ENCODE peak calls at places on chromosome 5, in seven cellular contexts. G, R, C, H, K, P and I are unnamed samples.

GRCh38 chr5:154871732-154872131 is 13.3 kb downstream of the CNOT8 start:
- DNase-seq in G (no peak), R (no peak), C (no peak), H (no peak), K (no peak), P (no peak), I (no peak)

GRCh38 chr5:141880961-141881801 is 3.0 kb upstream of the PCDH1 start:
- DNase-seq in G (no peak), R (no peak), C (no peak), H (no peak), K (no peak), P (no peak), I (no peak)

GRCh38 chr5:31605920-31606319 is 33.0 kb upstream of the PDZD2 start:
- DNase-seq in G (no peak), R (no peak), C (no peak), H (no peak), K (no peak), P (no peak), I (no peak)

GRCh38 chr5:102856374-102856748 is 101.3 kb downstream of the PAM start:
- DNase-seq in G (no peak), R (no peak), C (no peak), H (no peak), K (no peak), P (no peak), I (no peak)

GRCh38 chr5:59725393-59725768 is 168.1 kb downstream of the PDE4D start:
- DNase-seq in G (no peak), R (no peak), C (no peak), H (no peak), K (no peak), P (no peak), I (no peak)

GRCh38 chr5:155587458-155587857 is 573.9 kb downstream of the KIF4B start:
- DNase-seq in G (no peak), R (no peak), C (no peak), H (no peak), K (no peak), P (no peak), I (no peak)

GRCh38 chr5:66207800-66208561 is 63.9 kb downstream of the SREK1 start:
- DNase-seq in G (no peak), R (no peak), C (no peak), H (no peak), K (no peak), P (no peak), I (no peak)

GRCh38 chr5:160266752-160267345 is 37.5 kb downstream of the FABP6 start:
- DNase-seq in G (peak), R (no peak), C (no peak), H (no peak), K (no peak), P (no peak), I (no peak)

GRCh38 chr5:164097747-164098146 is 592.3 kb downstream of the MAT2B start:
- DNase-seq in G (no peak), R (no peak), C (no peak), H (no peak), K (no peak), P (no peak), I (no peak)

DNA sequence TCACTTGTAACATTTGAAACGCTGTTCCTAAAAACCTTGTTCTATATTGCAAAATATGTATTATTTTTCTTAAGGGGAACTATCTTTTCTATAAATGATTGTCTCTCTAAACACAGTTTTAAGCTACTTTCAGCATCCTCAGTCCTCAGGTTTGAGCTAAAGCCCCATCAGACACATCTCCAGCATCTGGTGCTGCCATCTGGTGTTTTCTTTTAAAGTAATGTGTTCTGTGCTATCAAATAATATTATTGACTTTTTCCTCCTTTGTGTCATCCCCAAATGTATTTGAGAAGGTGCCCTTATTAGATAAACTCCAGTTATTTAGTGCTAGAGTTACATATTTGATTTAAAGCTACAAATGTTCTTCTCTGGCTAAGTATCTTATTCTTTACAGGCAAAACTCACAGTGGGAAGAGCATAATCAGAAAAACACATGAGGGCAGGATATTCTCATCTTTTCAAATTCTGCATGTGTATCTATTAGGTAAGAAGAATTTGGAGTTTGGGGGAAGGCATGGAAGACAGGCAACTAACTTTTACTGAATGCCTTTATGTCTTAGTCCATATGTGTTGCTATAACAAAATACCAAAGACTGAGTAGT is 27.5 kb downstream of the ZNF474 start:
- DNase-seq in G (no peak), R (no peak), C (peak), H (no peak), K (no peak), P (no peak), I (no peak)
- TF ChIP-seq CTCF in G (no peak), R (peak), C (no peak), H (no peak), K (no peak), P (peak), I (peak)

GRCh38 chr5:143177263-143177994 is 226.1 kb downstream of the NR3C1 start:
- DNase-seq in G (no peak), R (no peak), C (no peak), H (no peak), K (no peak), P (peak), I (peak)
- TF ChIP-seq CTCF in G (no peak), R (no peak), C (no peak), H (no peak), K (no peak), P (no peak), I (no peak)

DNA sequence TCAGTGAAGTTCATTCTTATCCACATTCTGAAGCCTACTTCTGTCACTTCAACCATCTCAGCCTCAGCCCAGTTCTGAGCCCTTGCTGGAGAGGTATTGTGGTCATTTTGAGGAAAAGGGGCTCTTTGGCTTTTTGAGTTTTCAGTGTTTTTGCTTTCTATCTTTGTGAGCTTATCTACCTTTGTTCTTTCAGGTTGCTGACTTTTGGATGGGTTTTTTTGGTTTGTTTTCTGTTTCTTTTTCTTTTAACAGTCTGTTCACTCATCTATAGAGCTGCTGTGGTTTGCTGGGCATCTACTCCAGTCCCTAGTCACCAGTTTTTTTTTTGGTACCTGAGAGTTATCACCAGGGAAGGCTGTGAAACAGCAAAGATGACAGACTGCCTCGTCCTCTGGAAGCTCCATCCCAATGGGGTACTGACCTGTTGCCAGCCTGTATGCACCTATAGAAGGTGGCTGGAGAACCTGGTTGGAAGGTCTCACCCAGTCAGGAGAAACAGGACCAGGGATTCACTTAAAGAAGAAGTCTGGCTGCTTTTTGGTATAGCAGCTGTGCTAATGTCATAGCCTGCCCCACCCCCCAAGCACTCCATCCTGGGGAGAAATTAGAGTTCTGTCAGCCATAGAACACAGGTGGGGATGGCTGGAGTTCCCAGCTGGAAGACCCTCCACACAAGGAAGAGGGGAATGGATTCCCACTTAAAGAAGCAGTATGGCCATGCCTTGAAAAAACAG is 138.6 kb upstream of the TSLP start:
- DNase-seq in G (no peak), R (no peak), C (no peak), H (no peak), K (no peak), P (no peak), I (no peak)
- TF ChIP-seq CTCF in G (no peak), R (no peak), C (no peak), H (no peak), K (no peak), P (no peak), I (no peak)

GRCh38 chr5:173785421-173785820 is 102.7 kb upstream of the CPEB4 start:
- DNase-seq in G (peak), R (no peak), C (no peak), H (no peak), K (no peak), P (no peak), I (no peak)

GRCh38 chr5:173789031-173789920 is 98.9 kb upstream of the CPEB4 start:
- DNase-seq in G (no peak), R (no peak), C (no peak), H (no peak), K (no peak), P (peak), I (no peak)

GRCh38 chr5:173790177-173790719 is 97.9 kb upstream of the CPEB4 start:
- DNase-seq in G (no peak), R (no peak), C (no peak), H (no peak), K (no peak), P (no peak), I (no peak)

GRCh38 chr5:173785866-173786265 is 102.3 kb upstream of the CPEB4 start:
- DNase-seq in G (no peak), R (no peak), C (no peak), H (no peak), K (no peak), P (no peak), I (no peak)

GRCh38 chr5:173786296-173787187 is 101.6 kb upstream of the CPEB4 start:
- DNase-seq in G (peak), R (no peak), C (no peak), H (no peak), K (no peak), P (no peak), I (no peak)
- TF ChIP-seq CTCF in G (no peak), R (no peak), C (no peak), H (no peak), K (no peak), P (no peak), I (no peak)

GRCh38 chr5:82313016-82313415 is 34.9 kb upstream of the RPS23 start:
- DNase-seq in G (no peak), R (no peak), C (no peak), H (no peak), K (no peak), P (no peak), I (no peak)

GRCh38 chr5:82308416-82308815 is 30.3 kb upstream of the RPS23 start:
- DNase-seq in G (no peak), R (no peak), C (no peak), H (no peak), K (no peak), P (no peak), I (no peak)

GRCh38 chr5:82308997-82309670 is 31.0 kb upstream of the RPS23 start:
- DNase-seq in G (no peak), R (no peak), C (no peak), H (no peak), K (no peak), P (no peak), I (no peak)

GRCh38 chr5:82314964-82315728 is 37.0 kb upstream of the RPS23 start:
- DNase-seq in G (no peak), R (no peak), C (no peak), H (no peak), K (no peak), P (no peak), I (no peak)

GRCh38 chr5:82312373-82312856 is 34.3 kb upstream of the RPS23 start:
- DNase-seq in G (no peak), R (no peak), C (peak), H (peak), K (peak), P (peak), I (peak)
- TF ChIP-seq CTCF in G (no peak), R (peak), C (peak), H (peak), K (peak), P (peak), I (peak)

DNA sequence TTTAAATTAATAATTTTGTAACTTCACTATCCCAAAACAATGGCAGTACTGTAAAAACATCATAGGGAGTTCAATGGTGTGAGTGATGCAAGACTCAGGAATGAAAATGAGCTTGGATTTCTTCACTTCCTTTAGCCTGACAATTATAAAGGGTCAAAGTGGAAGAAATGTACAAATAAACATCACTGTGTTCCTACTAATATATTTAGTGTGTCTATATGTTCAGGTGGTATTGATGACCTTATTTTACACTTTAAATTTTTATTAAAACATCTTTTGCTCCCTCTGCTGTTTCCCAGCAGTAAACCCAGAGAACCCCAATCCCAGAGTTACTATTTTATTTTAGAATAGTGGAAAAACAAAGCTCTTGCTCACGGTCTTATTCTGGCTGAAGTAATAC is 2.0 kb downstream of the LOX start:
- DNase-seq in G (no peak), R (no peak), C (no peak), H (no peak), K (no peak), P (no peak), I (no peak)
- TF ChIP-seq CTCF in G (no peak), R (no peak), C (no peak), H (no peak), K (no peak), P (peak), I (peak)

GRCh38 chr5:129111351-129111750 is 16.8 kb downstream of the ISOC1 start:
- DNase-seq in G (no peak), R (no peak), C (no peak), H (no peak), K (no peak), P (no peak), I (no peak)

GRCh38 chr5:129114539-129115193 is 20.1 kb downstream of the ISOC1 start:
- DNase-seq in G (no peak), R (no peak), C (no peak), H (no peak), K (no peak), P (no peak), I (no peak)

GRCh38 chr5:129115680-129116079 is 21.1 kb downstream of the ISOC1 start:
- DNase-seq in G (no peak), R (no peak), C (no peak), H (no peak), K (no peak), P (no peak), I (no peak)

GRCh38 chr5:129112295-129112694 is 17.7 kb downstream of the ISOC1 start:
- DNase-seq in G (no peak), R (no peak), C (no peak), H (no peak), K (no peak), P (no peak), I (no peak)

GRCh38 chr5:129113867-129114266 is 19.3 kb downstream of the ISOC1 start:
- DNase-seq in G (no peak), R (no peak), C (no peak), H (no peak), K (no peak), P (no peak), I (no peak)
- TF ChIP-seq CTCF in G (no peak), R (peak), C (no peak), H (no peak), K (peak), P (no peak), I (no peak)

DNA sequence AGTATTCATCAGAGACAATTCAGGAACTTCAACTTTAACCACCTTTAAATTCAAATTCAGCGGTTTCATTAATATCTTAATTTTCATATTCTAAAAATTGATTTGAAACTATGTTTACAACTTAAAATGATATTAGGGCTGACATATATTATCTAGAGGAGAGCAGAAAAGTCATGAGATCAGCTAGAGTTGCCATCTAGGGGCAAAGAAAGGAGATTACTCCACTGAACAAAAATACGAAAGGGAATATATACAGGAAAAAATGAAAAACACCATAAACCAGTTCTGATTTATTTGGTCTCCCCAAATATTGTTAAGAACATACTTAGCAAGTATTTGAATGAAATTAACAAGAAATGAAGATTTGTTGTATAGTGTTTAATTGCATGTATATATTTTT is 946.3 kb downstream of the DTWD2 start:
- DNase-seq in G (no peak), R (no peak), C (no peak), H (no peak), K (no peak), P (no peak), I (no peak)
- TF ChIP-seq CTCF in G (no peak), R (no peak), C (no peak), H (no peak), K (no peak), P (no peak), I (no peak)

GRCh38 chr5:130237721-130238120 is 333.5 kb downstream of the CHSY3 start:
- DNase-seq in G (no peak), R (no peak), C (no peak), H (no peak), K (no peak), P (no peak), I (no peak)

DNA sequence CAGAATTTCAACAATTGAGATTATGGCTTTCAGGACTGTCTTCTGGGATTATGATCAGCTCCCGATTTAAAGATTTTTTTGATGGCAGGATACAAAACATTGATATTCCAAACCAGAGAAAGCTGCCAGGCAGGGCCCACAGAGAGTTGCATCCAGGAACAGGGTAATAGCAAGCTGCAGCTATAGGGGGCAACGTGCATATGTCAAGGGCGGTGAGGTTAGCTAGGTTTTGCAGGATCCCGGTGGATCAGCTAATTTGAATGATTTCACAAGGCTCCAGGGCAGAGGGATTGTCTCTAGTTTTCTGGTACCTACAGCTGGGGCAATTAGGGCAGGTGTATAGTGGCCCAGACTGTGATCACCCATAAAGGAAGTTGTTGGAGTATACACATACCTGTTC is 339.4 kb downstream of the CHSY3 start:
- DNase-seq in G (no peak), R (no peak), C (no peak), H (no peak), K (no peak), P (no peak), I (no peak)
- TF ChIP-seq CTCF in G (no peak), R (no peak), C (no peak), H (no peak), K (no peak), P (no peak), I (no peak)

GRCh38 chr5:33997331-33997983 is 10.4 kb downstream of the AMACR start:
- DNase-seq in G (peak), R (peak), C (peak), H (peak), K (peak), P (peak), I (peak)

GRCh38 chr5:33992864-33993263 is 8.4 kb upstream of the SLC45A2 start:
- DNase-seq in G (no peak), R (no peak), C (no peak), H (no peak), K (no peak), P (no peak), I (no peak)

GRCh38 chr5:33999986-34000385 is 7.9 kb downstream of the AMACR start:
- DNase-seq in G (no peak), R (no peak), C (no peak), H (no peak), K (no peak), P (no peak), I (no peak)

DNA sequence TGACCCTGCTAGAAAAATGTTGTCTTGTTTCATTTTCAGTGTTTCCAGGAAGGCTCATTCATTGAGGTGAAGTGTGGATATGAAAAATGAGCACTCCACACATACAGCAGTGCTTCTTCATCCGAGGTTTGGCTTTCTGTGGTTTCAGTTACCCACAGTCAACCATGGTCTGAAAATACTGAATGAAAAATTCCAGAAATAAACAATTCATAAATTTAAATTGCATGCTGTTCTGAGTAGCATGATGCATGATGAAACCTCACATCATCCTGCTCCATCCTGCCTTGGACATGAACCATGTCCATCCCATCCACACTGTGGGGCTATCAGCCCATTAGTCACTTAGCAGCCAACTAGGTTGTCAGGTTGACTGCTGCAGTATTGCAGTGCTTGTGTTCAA is 10.4 kb upstream of the SLC45A2 start:
- DNase-seq in G (no peak), R (no peak), C (no peak), H (no peak), K (no peak), P (no peak), I (peak)
- TF ChIP-seq CTCF in G (no peak), R (no peak), C (no peak), H (no peak), K (no peak), P (no peak), I (peak)